ENCODE peak calls at places on chromosomes 4 and X, in nine cellular contexts. K is effector memory CD8-positive, alpha-beta T cell; S is SK-MEL-5; A is GM12892; X is H9; I is frontal cortex; Q is H4; G is cardiac muscle cell; U is NCI-H1092 treated with DMSO at 0.1 percent for 48 hours. F is an unnamed sample.

GRCh38 chrX:67673741-67674274 is 130.0 kb downstream of the AR start:
- DNase-seq in G (no peak), S (no peak), I (no peak), A (no peak), Q (no peak), U (no peak), X (no peak), K (no peak), F (no peak)

GRCh38 chrX:124902953-124903352 is 416.7 kb upstream of the TEX13C start:
- DNase-seq in S (no peak), G (no peak), I (no peak), K (no peak), U (no peak), A (no peak), X (no peak), Q (no peak), F (no peak)

GRCh38 chrX:38170556-38170955 is 50.1 kb downstream of the SRPX start:
- DNase-seq in I (no peak), G (no peak), S (no peak), K (no peak), X (no peak), U (no peak), A (no peak), Q (no peak), F (no peak)

GRCh38 chr4:7430368-7430964 is 4.3 kb downstream of the PSAPL1 start:
- DNase-seq in A (no peak), Q (no peak), X (peak), I (no peak), G (peak), S (no peak), K (no peak), U (no peak), F (no peak)

GRCh38 chr4:26058537-26058936 is 144.5 kb downstream of the SMIM20 start:
- DNase-seq in U (peak), G (no peak), S (peak), X (no peak), I (no peak), A (no peak), Q (no peak), K (no peak), F (no peak)

GRCh38 chr4:110704748-110705439 is 82.0 kb upstream of the PITX2 start:
- DNase-seq in I (no peak), Q (no peak), U (no peak), X (no peak), K (no peak), G (no peak), S (no peak), A (no peak), F (no peak)

GRCh38 chr4:79174855-79175254 is 151.0 kb downstream of the NAA11 start:
- DNase-seq in Q (no peak), A (no peak), S (no peak), G (no peak), X (no peak), U (no peak), I (no peak), K (no peak), F (no peak)

GRCh38 chrX:133185119-133185518 is 33.0 kb downstream of the TFDP3 start:
- DNase-seq in X (peak), I (no peak), Q (no peak), K (no peak), G (no peak), S (no peak), A (no peak), U (no peak), F (no peak)

GRCh38 chr4:12612866-12613265 is 871.3 kb downstream of the RAB28 start:
- DNase-seq in I (no peak), S (no peak), U (no peak), Q (no peak), G (no peak), X (no peak), K (no peak), A (no peak), F (no peak)

GRCh38 chrX:368811-369562 is 17.7 kb downstream of the PPP2R3B start:
- DNase-seq in S (no peak), I (no peak), A (no peak), K (no peak), U (no peak), G (peak), Q (no peak), X (no peak), F (no peak)

GRCh38 chr4:26022346-26022891 is 108.4 kb downstream of the SMIM20 start:
- DNase-seq in Q (peak), U (peak), I (no peak), X (no peak), G (no peak), S (peak), K (no peak), A (no peak), F (peak)

GRCh38 chrX:536616-537015 is 94.0 kb upstream of the SHOX start:
- DNase-seq in X (no peak), G (no peak), K (no peak), I (no peak), U (no peak), A (no peak), S (no peak), Q (no peak), F (no peak)

GRCh38 chr4:37999000-37999745 is 39.0 kb downstream of the PTTG2 start:
- DNase-seq in U (peak), X (no peak), K (no peak), I (no peak), G (no peak), Q (no peak), S (no peak), A (no peak), F (no peak)

GRCh38 chr4:36737691-36738090 is 456.3 kb downstream of the DTHD1 start:
- DNase-seq in K (no peak), A (no peak), U (no peak), S (no peak), G (no peak), X (no peak), I (no peak), Q (no peak), F (no peak)

GRCh38 chr4:5366421-5366820 is 315.1 kb downstream of the STK32B start:
- DNase-seq in A (no peak), U (no peak), X (no peak), Q (no peak), K (no peak), I (no peak), G (no peak), S (no peak), F (no peak)